ENCODE peak calls at places on chromosome 12, in six cellular contexts. H, F, A, G, S and E are unnamed samples.

GRCh38 chr12:112160611-112161010 is 35.3 kb downstream of the TRAFD1 start:
- DNase-seq in F (peak), S (no peak), A (no peak), G (no peak), H (no peak), E (no peak)

GRCh38 chr12:116160196-116160595 is 117.3 kb downstream of the MED13L start:
- DNase-seq in S (peak), H (no peak), F (no peak), G (no peak), A (no peak), E (no peak)

GRCh38 chr12:49675137-49675536 is 32.1 kb downstream of the FMNL3 start:
- DNase-seq in F (no peak), G (no peak), S (no peak), H (no peak), A (no peak), E (no peak)

GRCh38 chr12:76020281-76020680 is 11.3 kb downstream of the PHLDA1 start:
- DNase-seq in H (no peak), A (peak), S (peak), G (no peak), F (no peak), E (no peak)

GRCh38 chr12:86713121-86713520 is 456.9 kb upstream of the MGAT4C start:
- DNase-seq in G (no peak), F (no peak), H (no peak), A (no peak), S (no peak), E (no peak)

GRCh38 chr12:27970391-27970980 is 2.0 kb downstream of the PTHLH start:
- DNase-seq in G (peak), A (peak), H (no peak), F (peak), S (peak), E (peak)

GRCh38 chr12:45914090-45914489 is 76.3 kb downstream of the SCAF11 start:
- DNase-seq in S (peak), G (no peak), A (no peak), H (no peak), F (no peak), E (no peak)

GRCh38 chr12:25529738-25530137 is 23.3 kb downstream of the LMNTD1 start:
- DNase-seq in S (peak), F (no peak), A (no peak), G (no peak), H (no peak), E (no peak)

GRCh38 chr12:105921055-105921454 is 217.7 kb downstream of the NUAK1 start:
- DNase-seq in A (no peak), G (no peak), S (no peak), F (no peak), H (no peak), E (no peak)

GRCh38 chr12:62799126-62799736 is 135.7 kb downstream of the PPM1H start:
- DNase-seq in A (no peak), F (no peak), G (peak), H (no peak), S (peak), E (peak)

GRCh38 chr12:24960222-24960855 is 11.4 kb upstream of the BCAT1 start:
- DNase-seq in F (no peak), S (peak), G (peak), H (no peak), A (no peak), E (peak)

GRCh38 chr12:131511391-131511802 is 199.5 kb upstream of the SFSWAP start:
- DNase-seq in A (peak), H (peak), F (no peak), S (peak), G (no peak), E (peak)

GRCh38 chr12:125794401-125794800 is 729.2 kb downstream of the AACS start:
- DNase-seq in A (no peak), H (no peak), G (no peak), F (no peak), S (no peak), E (no peak)

GRCh38 chr12:93790472-93791152 is 113.4 kb downstream of the CRADD start:
- DNase-seq in A (no peak), G (no peak), S (peak), H (no peak), F (no peak), E (no peak)

GRCh38 chr12:106170285-106170684 is 31.5 kb upstream of the NUAK1 start:
- DNase-seq in S (peak), A (no peak), G (no peak), H (no peak), F (no peak), E (no peak)

GRCh38 chr12:108589028-108589839 is 8.7 kb downstream of the TMEM119 start:
- DNase-seq in H (no peak), F (peak), A (no peak), S (no peak), G (no peak), E (no peak)

GRCh38 chr12:89280833-89281533 is 71.3 kb downstream of the DUSP6 start:
- DNase-seq in S (no peak), F (no peak), G (no peak), A (no peak), H (no peak), E (no peak)

GRCh38 chr12:124703852-124704251 is 136.4 kb upstream of the NCOR2 start:
- DNase-seq in H (no peak), G (no peak), F (no peak), S (no peak), A (no peak), E (no peak)

GRCh38 chr12:121568971-121569808 is 11.6 kb downstream of the KDM2B start:
- DNase-seq in F (no peak), G (no peak), H (no peak), A (no peak), S (no peak), E (no peak)

GRCh38 chr12:105355752-105356151 is 25.3 kb downstream of the C12orf75 start:
- DNase-seq in A (no peak), H (no peak), G (no peak), F (no peak), S (peak), E (no peak)

GRCh38 chr12:124371970-124372555 is 77.2 kb downstream of the RFLNA start:
- DNase-seq in H (no peak), G (peak), A (no peak), S (no peak), F (no peak), E (no peak)

GRCh38 chr12:130155416-130156073 is 6.7 kb upstream of the FZD10 start:
- DNase-seq in G (no peak), A (no peak), H (no peak), S (no peak), F (peak), E (no peak)

GRCh38 chr12:13177896-13178295 is 18.6 kb upstream of the EMP1 start:
- DNase-seq in H (no peak), S (no peak), G (no peak), A (no peak), F (no peak), E (no peak)